ENCODE peak calls at places on chromosomes 7 and 10, in ten cellular contexts. J is hepatocyte, M is neuronal stem cell, B is H1, D is IMR-90, K is fibroblast of lung, V is PC-9, N is A549, S is neural progenitor cell, P is OCI-LY7. Y is an unnamed sample.

GRCh38 chr7:139029353-139029752 is 6.5 kb downstream of the ZC3HAV1L start:
- DNase-seq in M (no peak), P (no peak), J (no peak), K (no peak), B (no peak), V (no peak), N (no peak), S (no peak), D (no peak), Y (no peak)

GRCh38 chr10:70063418-70064098 is 10.9 kb downstream of the MACROH2A2 start:
- DNase-seq in V (no peak), N (no peak), M (no peak), J (no peak), B (no peak), D (no peak), P (no peak), K (no peak), S (no peak), Y (no peak)

GRCh38 chr10:13973742-13974141 is 357.0 kb downstream of the FRMD4A start:
- DNase-seq in K (peak), M (no peak), D (peak), B (no peak), N (no peak), P (no peak), V (no peak), J (no peak), S (no peak), Y (no peak)

GRCh38 chr7:36301914-36302771 is 87.5 kb upstream of the ANLN start:
- DNase-seq in K (peak), D (no peak), V (peak), J (no peak), N (no peak), S (no peak), P (no peak), B (no peak), M (no peak), Y (no peak)

GRCh38 chr10:35352508-35352907 is 16.2 kb downstream of the CCNY start:
- DNase-seq in J (no peak), M (no peak), V (no peak), K (no peak), P (no peak), D (no peak), N (no peak), B (no peak), S (no peak), Y (no peak)

GRCh38 chr10:115402690-115403089 is 309.5 kb downstream of the ATRNL1 start:
- DNase-seq in B (no peak), N (no peak), K (peak), M (no peak), V (no peak), D (peak), S (no peak), P (no peak), J (peak), Y (peak)

GRCh38 chr10:128927389-128927788 is 539.7 kb upstream of the MGMT start:
- DNase-seq in S (no peak), K (no peak), P (no peak), D (no peak), J (peak), V (no peak), M (no peak), N (no peak), B (no peak), Y (no peak)

GRCh38 chr7:74449809-74450397 is 3.8 kb upstream of the GTF2IRD1 start:
- DNase-seq in P (peak), K (no peak), N (peak), S (peak), M (peak), B (peak), D (peak), J (peak), V (peak), Y (no peak)

GRCh38 chr10:125562737-125563136 is 120.2 kb downstream of the TEX36 start:
- DNase-seq in P (no peak), B (no peak), V (no peak), D (no peak), S (no peak), N (peak), M (no peak), J (no peak), K (no peak), Y (no peak)

GRCh38 chr7:30206466-30206865 is 71.7 kb downstream of the MTURN start:
- DNase-seq in N (peak), B (no peak), J (no peak), M (peak), S (peak), P (no peak), K (peak), V (peak), D (peak), Y (peak)

GRCh38 chr7:86968618-86969017 is 90.8 kb downstream of the ELAPOR2 start:
- DNase-seq in N (no peak), J (no peak), S (no peak), V (no peak), B (no peak), P (no peak), M (no peak), K (no peak), D (no peak), Y (no peak)

GRCh38 chr7:157977717-157978470 is 609.7 kb downstream of the PTPRN2 start:
- DNase-seq in D (no peak), P (no peak), K (no peak), N (no peak), J (no peak), S (no peak), M (no peak), B (no peak), V (no peak), Y (no peak)

GRCh38 chr7:100367676-100368613 is 5.3 kb upstream of the PILRA start:
- DNase-seq in V (no peak), M (no peak), B (no peak), P (peak), S (no peak), N (no peak), D (no peak), K (no peak), J (no peak), Y (no peak)

GRCh38 chr10:60465801-60466200 is 76.1 kb upstream of the ANK3 start:
- DNase-seq in V (no peak), N (no peak), D (peak), K (peak), J (no peak), M (no peak), B (no peak), P (no peak), S (no peak), Y (no peak)

GRCh38 chr7:158101821-158102450 is 485.7 kb downstream of the PTPRN2 start:
- DNase-seq in N (no peak), M (no peak), S (no peak), V (no peak), K (no peak), P (no peak), B (peak), D (no peak), J (no peak), Y (no peak)

GRCh38 chr7:94357076-94357475 is 37.6 kb upstream of the COL1A2 start:
- DNase-seq in M (no peak), D (no peak), K (peak), J (no peak), B (no peak), S (no peak), N (no peak), P (no peak), V (no peak), Y (no peak)

GRCh38 chr10:85224366-85224960 is 896.1 kb downstream of the CCSER2 start:
- DNase-seq in M (no peak), K (no peak), S (no peak), P (no peak), J (no peak), D (no peak), N (no peak), V (no peak), B (no peak), Y (no peak)

GRCh38 chr10:5477948-5478693 is 21.2 kb downstream of the CALML5 start:
- DNase-seq in P (no peak), V (no peak), M (no peak), K (no peak), N (no peak), S (no peak), D (no peak), B (no peak), J (no peak), Y (no peak)

GRCh38 chr10:99403674-99404073 is 26.8 kb downstream of the GOT1 start:
- DNase-seq in S (no peak), D (peak), B (no peak), K (no peak), J (no peak), N (no peak), P (no peak), V (no peak), M (no peak), Y (peak)

GRCh38 chr10:119301397-119301796 is 94.0 kb downstream of the GRK5 start:
- DNase-seq in M (no peak), N (no peak), P (peak), V (no peak), S (no peak), K (peak), D (peak), B (no peak), J (no peak), Y (no peak)

GRCh38 chr7:35334511-35334910 is 80.6 kb upstream of the TBX20 start:
- DNase-seq in D (no peak), N (no peak), P (no peak), J (no peak), K (no peak), V (no peak), S (no peak), B (no peak), M (no peak), Y (peak)

GRCh38 chr10:113965683-113966082 is 78.0 kb upstream of the ADRB1 start:
- DNase-seq in B (no peak), M (no peak), K (no peak), J (no peak), D (no peak), N (no peak), S (no peak), V (no peak), P (peak), Y (no peak)

GRCh38 chr7:86643478-86644281 is at the start of gene GRM3:
- DNase-seq in P (no peak), S (peak), M (peak), J (peak), V (peak), N (no peak), B (peak), D (no peak), K (peak), Y (no peak)

GRCh38 chr7:148620749-148621372 is 30.3 kb downstream of the C7orf33 start:
- DNase-seq in N (peak), M (no peak), S (no peak), B (no peak), J (peak), K (peak), V (peak), D (no peak), P (no peak), Y (peak)

GRCh38 chr7:37287093-37287492 is 161.6 kb downstream of the ELMO1 start:
- DNase-seq in P (peak), S (no peak), D (no peak), V (no peak), K (no peak), M (no peak), B (no peak), N (no peak), J (peak), Y (no peak)

GRCh38 chr7:38825721-38826440 is 83.1 kb downstream of the VPS41 start:
- DNase-seq in D (no peak), S (no peak), M (no peak), P (no peak), N (no peak), J (no peak), K (no peak), B (no peak), V (no peak), Y (no peak)

GRCh38 chr10:70222340-70222794 is 10.9 kb downstream of the PPA1 start:
- DNase-seq in V (peak), P (no peak), D (peak), K (no peak), B (no peak), S (no peak), J (peak), M (no peak), N (no peak), Y (peak)

GRCh38 chr7:47945261-47946015 is 2.8 kb downstream of the PKD1L1 start:
- DNase-seq in D (peak), S (peak), J (peak), V (peak), M (peak), P (peak), K (peak), N (peak), B (peak), Y (peak)

GRCh38 chr7:82249979-82250378 is 193.6 kb downstream of the CACNA2D1 start:
- DNase-seq in M (no peak), S (no peak), D (no peak), V (no peak), N (no peak), K (no peak), J (no peak), B (no peak), P (no peak), Y (no peak)

GRCh38 chr7:1307828-1308227 is 75.2 kb downstream of the UNCX start:
- DNase-seq in D (no peak), M (no peak), P (no peak), B (no peak), K (no peak), N (no peak), J (no peak), V (no peak), S (no peak), Y (no peak)

GRCh38 chr7:1302936-1303335 is 70.3 kb downstream of the UNCX start:
- DNase-seq in M (no peak), V (no peak), B (no peak), S (no peak), D (no peak), N (no peak), P (no peak), J (no peak), K (no peak), Y (peak)

GRCh38 chr7:1301812-1302310 is 69.2 kb downstream of the UNCX start:
- DNase-seq in N (no peak), K (no peak), S (no peak), M (no peak), J (no peak), B (no peak), V (no peak), D (no peak), P (no peak), Y (no peak)

GRCh38 chr7:1309290-1309689 is 76.6 kb downstream of the UNCX start:
- DNase-seq in D (no peak), N (no peak), K (no peak), S (no peak), P (no peak), J (no peak), M (no peak), B (no peak), V (no peak), Y (no peak)

DNA sequence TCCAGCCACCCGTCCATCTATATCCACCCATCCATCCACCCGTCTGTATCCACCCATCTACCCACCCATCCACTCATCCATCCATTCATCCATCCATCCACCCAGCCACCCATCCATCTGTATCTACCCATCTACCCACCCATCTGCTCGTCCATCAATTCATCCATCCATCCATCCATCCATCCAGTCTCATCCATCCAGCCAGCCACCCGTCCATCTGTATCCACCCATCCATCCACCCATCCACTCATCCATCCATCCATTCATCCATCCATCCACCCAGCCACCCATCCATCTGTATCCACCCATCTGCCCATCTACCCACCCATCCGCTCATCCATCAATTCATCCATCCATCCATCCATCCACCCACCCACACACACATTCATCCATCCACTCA is 73.2 kb downstream of the UNCX start:
- DNase-seq in S (no peak), N (no peak), K (no peak), P (no peak), D (no peak), M (no peak), V (no peak), B (no peak), J (no peak), Y (no peak)
- H3K4me2 ChIP-seq in S (no peak), N (no peak), K (no peak), P (no peak), D (no peak), M (no peak), V (no peak), B (no peak), J (no peak), Y (no peak)

DNA sequence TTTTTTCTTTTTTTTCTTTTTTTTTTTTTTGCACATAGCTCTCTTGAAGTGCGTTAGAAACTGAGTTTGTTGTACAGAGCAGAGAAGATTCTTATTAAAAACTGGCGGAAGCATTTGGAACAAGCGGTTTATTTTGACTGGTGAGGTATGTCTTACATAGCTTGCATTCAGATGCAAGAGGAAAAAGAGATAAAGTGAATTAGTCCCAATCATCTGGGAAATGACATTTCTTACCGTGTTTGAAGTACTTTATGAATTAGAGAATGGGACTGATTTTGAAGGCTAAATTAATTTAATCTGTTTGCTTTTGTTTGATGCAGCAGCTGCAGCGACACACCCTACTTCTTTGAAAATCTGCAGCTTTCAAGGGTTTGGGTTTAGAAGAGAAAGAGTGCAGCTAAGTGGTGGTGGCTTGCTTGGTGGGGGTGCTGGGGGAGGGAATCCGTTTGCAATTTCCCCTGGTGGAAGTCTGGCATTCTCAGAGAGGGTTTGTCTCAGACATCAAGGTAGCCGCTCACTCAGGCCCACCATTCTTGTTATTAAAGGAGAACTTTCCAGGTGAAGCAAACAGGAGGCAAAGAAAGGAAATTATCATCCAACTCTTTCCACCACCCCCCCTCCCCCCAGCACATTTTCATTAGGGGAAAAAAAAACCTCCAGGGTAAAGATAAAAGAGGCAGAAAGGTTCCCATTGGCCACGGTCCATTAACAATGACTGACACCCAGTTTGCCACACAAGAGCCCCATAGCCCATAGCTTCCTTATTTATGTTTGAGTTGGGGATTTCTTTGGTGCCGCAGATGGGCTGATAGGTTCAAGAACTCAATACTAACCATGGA is 231.7 kb downstream of the SKIDA1 start:
- DNase-seq in B (no peak), S (peak), D (no peak), P (no peak), J (no peak), K (peak), V (no peak), M (peak), N (peak), Y (no peak)
- H3K4me2 ChIP-seq in B (peak), S (peak), D (peak), P (no peak), J (peak), K (peak), V (peak), M (peak), N (peak), Y (peak)

DNA sequence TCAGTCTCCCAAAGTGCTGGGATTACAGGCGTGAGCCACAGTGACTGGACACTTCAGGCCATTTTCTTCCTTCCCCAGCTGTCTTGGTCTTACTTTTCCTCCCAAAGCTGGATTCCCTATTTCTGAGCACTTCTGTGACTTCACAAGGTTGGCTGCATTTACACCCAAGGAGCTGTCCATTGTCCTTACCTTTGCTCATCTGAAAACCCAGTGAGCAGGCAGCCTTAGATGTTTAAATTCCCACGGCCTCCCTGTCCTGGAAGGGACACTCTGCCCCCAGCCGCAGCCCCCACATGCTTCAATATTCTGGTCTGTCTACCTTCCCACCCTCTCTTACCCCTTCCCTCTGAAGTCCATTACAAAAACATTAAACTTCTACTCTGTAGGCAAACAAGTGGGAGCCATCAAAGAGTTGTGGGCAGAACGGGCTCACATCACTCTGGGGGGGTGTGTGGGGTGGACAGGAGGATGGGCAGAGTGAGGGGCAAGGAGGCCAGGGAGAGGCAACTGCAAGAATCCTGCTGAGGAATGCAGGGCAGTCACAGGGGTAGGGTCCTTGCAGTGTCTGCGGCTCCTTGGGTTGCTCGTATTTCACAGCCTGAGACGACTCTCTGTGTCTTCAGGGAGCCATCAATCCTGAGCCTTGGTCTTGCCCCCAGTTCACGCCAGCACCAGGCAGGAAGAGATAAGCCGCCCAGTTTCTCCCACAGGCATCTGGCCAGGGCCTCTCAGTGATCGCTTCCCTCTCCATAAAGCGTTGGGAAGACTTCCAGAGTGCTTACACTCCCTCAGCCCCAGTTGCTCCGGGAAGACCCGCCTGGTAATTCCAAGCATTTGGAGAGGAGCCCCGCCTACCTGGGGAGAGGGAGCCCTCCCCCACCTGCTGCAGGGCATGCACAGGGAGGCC is 74.0 kb upstream of the EFCAB10 start:
- DNase-seq in D (peak), N (no peak), S (peak), K (peak), B (peak), V (no peak), M (no peak), P (no peak), J (peak), Y (peak)
- H3K4me2 ChIP-seq in D (no peak), N (no peak), S (peak), K (no peak), B (peak), V (no peak), M (peak), P (no peak), J (peak), Y (no peak)

GRCh38 chr10:117443677-117444022 is 68.4 kb upstream of the PDZD8 start:
- DNase-seq in B (no peak), D (no peak), V (no peak), P (no peak), M (no peak), N (no peak), K (no peak), S (no peak), J (no peak), Y (no peak)

GRCh38 chr10:117442521-117442920 is 67.3 kb upstream of the PDZD8 start:
- DNase-seq in M (no peak), V (no peak), D (no peak), B (no peak), K (peak), J (no peak), P (no peak), N (no peak), S (no peak), Y (peak)

GRCh38 chr10:117441366-117441765 is 66.1 kb upstream of the PDZD8 start:
- DNase-seq in S (no peak), J (no peak), B (no peak), V (no peak), P (no peak), M (no peak), N (no peak), D (no peak), K (peak), Y (no peak)

GRCh38 chr10:117442944-117443676 is 67.9 kb upstream of the PDZD8 start:
- DNase-seq in V (peak), P (peak), N (peak), J (peak), B (peak), S (peak), M (peak), K (peak), D (peak), Y (peak)

DNA sequence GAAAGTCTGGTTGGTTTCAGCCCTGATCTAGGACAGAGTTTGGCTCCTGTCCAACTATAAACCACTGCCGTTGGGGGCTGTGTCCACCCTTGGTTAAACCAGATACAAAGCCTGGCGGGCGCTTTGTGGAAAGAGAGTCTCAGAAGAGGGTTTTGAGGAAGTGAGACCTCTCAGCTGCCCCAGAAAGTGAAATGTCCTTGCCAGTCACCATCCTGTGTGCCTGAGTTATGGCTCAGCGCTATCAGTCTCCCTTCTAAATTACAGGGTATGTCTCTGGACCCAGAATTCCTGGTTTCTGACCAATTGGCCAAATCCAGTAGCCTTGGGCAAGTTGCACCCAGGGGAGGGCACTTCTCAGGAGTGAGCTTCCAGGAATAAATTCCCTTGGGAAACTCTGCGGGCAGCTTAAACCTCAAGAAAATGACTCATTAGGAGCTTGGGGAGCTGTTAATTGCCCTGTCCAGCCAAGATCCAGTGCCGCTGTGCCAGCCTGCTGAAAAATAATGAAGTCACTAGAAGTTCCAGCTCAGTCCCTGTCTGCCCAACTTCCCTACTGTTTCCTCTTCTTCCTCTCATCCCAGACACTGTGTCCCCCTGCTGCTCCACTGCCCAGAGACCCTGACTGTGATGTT is 66.7 kb upstream of the PDZD8 start:
- DNase-seq in J (peak), B (no peak), M (no peak), N (peak), D (no peak), P (peak), S (no peak), K (peak), V (no peak), Y (peak)
- H3K4me2 ChIP-seq in J (no peak), B (no peak), M (no peak), N (peak), D (no peak), P (no peak), S (no peak), K (no peak), V (peak), Y (peak)

Y was measured in mammary epithelial cell.